ENCODE peak calls at places on chromosomes 16 and 17, in six cellular contexts. I, P, X, R, T and M are unnamed samples.

GRCh38 chr17:77229786-77230435 is 89.1 kb downstream of the SEC14L1 start:
- DNase-seq in R (no peak), P (no peak), I (no peak), X (no peak), T (no peak), M (no peak)

GRCh38 chr17:64133546-64134215 is 3.7 kb upstream of the ERN1 start:
- DNase-seq in T (peak; percentile 22), I (no peak), X (peak; percentile 52), R (no peak), P (peak; percentile 72), M (peak; percentile 60)

GRCh38 chr17:80501739-80502577 is 25.6 kb upstream of the NPTX1 start:
- DNase-seq in P (no peak), T (no peak), R (no peak), X (no peak), I (no peak), M (no peak)

GRCh38 chr16:31328322-31329052 is 26.5 kb upstream of the ITGAX start:
- DNase-seq in R (no peak), I (no peak), T (no peak), X (no peak), P (no peak), M (no peak)

GRCh38 chr16:56451753-56452689 is 667 bp downstream of the OGFOD1 start:
- DNase-seq in T (no peak), I (peak; percentile 15), X (peak; percentile 8), P (peak; percentile 67), R (no peak), M (no peak)

GRCh38 chr17:28536532-28537218 is 15.7 kb downstream of the UNC119 start:
- DNase-seq in X (no peak), P (no peak), R (no peak), T (no peak), I (no peak), M (no peak)

GRCh38 chr17:76200354-76200753 is 39.9 kb downstream of the RNF157 start:
- DNase-seq in X (no peak), P (no peak), R (no peak), I (no peak), T (no peak), M (no peak)

GRCh38 chr17:21374455-21375161 is 1.5 kb upstream of the KCNJ12 start:
- DNase-seq in X (no peak), P (no peak), T (no peak), R (no peak), I (no peak), M (no peak)

GRCh38 chr17:60629120-60629519 is 29.1 kb downstream of the PPM1D start:
- DNase-seq in T (no peak), R (no peak), I (no peak), X (no peak), P (no peak), M (no peak)

GRCh38 chr16:63080736-63081135 is 1044.5 kb upstream of the CDH8 start:
- DNase-seq in R (no peak), I (no peak), T (no peak), X (no peak), P (no peak), M (no peak)

GRCh38 chr17:17605083-17605746 is 13.7 kb upstream of the PEMT start:
- DNase-seq in P (no peak), T (no peak), I (no peak), R (no peak), X (no peak), M (no peak)

GRCh38 chr16:28616636-28617035 is 6.8 kb upstream of the SULT1A1 start:
- DNase-seq in P (no peak), R (no peak), I (no peak), X (no peak), T (no peak), M (no peak)

GRCh38 chr17:73261952-73262675 is 434 bp upstream of the CPSF4L start:
- DNase-seq in I (no peak), P (no peak), R (no peak), X (no peak), T (no peak), M (peak; percentile 19)

GRCh38 chr17:8555062-8555461 is 75.5 kb downstream of the MYH10 start:
- DNase-seq in X (no peak), P (no peak), T (no peak), I (no peak), R (no peak), M (no peak)

GRCh38 chr17:58328195-58329034 is at the start of gene TSPOAP1:
- DNase-seq in R (peak; percentile 60), X (no peak), P (no peak), I (no peak), T (no peak), M (no peak)

GRCh38 chr17:68749742-68750562 is 148.8 kb upstream of the FAM20A start:
- DNase-seq in P (no peak), R (no peak), I (no peak), X (no peak), T (no peak), M (no peak)

GRCh38 chr16:2003827-2004641 is 5.6 kb downstream of the ZNF598 start:
- DNase-seq in P (peak; percentile 94), R (peak; percentile 76), T (peak; percentile 85), I (peak; percentile 99), X (peak; percentile 87), M (peak; percentile 43)

GRCh38 chr17:15510361-15510760 is 42.9 kb upstream of the CDRT4 start:
- DNase-seq in I (no peak), P (peak; percentile 47), T (no peak), R (no peak), X (no peak), M (peak; percentile 20)

GRCh38 chr16:24700549-24701392 is 28.7 kb upstream of the TNRC6A start:
- DNase-seq in T (no peak), P (peak; percentile 94), X (no peak), I (no peak), R (no peak), M (peak; percentile 98)

GRCh38 chr16:48511071-48511540 is 98.9 kb downstream of the N4BP1 start:
- DNase-seq in T (no peak), X (no peak), R (no peak), P (peak; percentile 87), I (no peak), M (no peak)

GRCh38 chr16:86929149-86929871 is 351.0 kb downstream of the FOXL1 start:
- DNase-seq in X (no peak), R (no peak), P (peak; percentile 90), I (no peak), T (no peak), M (peak; percentile 48)

GRCh38 chr16:75263291-75263962 is 12.0 kb upstream of the BCAR1 start:
- DNase-seq in X (no peak), T (no peak), I (no peak), R (no peak), P (peak; percentile 44), M (no peak)

GRCh38 chr17:78973792-78974520 is 5.8 kb downstream of the LGALS3BP start:
- DNase-seq in X (no peak), T (no peak), R (no peak), I (no peak), P (no peak), M (no peak)

GRCh38 chr17:68599091-68599872 is 1.9 kb downstream of the FAM20A start:
- DNase-seq in P (peak; percentile 69), R (no peak), X (no peak), T (no peak), I (no peak), M (no peak)

GRCh38 chr16:1981972-1982574 is 804 bp upstream of the NOXO1 start:
- DNase-seq in X (peak; percentile 41), I (no peak), P (no peak), R (no peak), T (no peak), M (no peak)

GRCh38 chr17:41133880-41134735 is 6.2 kb downstream of the KRTAP4-6 start:
- DNase-seq in X (no peak), I (no peak), P (no peak), T (no peak), R (no peak), M (no peak)

GRCh38 chr17:80263253-80264047 is 2.8 kb downstream of the RNF213 start:
- DNase-seq in R (peak; percentile 84), X (no peak), T (peak; percentile 43), P (peak; percentile 61), I (peak; percentile 80), M (peak; percentile 45)

GRCh38 chr17:31494259-31495048 is 103.0 kb downstream of the RAB11FIP4 start:
- DNase-seq in I (peak; percentile 46), P (no peak), R (peak; percentile 36), T (no peak), X (no peak), M (no peak)

GRCh38 chr17:2202302-2202995 is 101.1 kb downstream of the SMG6 start:
- DNase-seq in I (no peak), R (no peak), P (no peak), T (no peak), X (no peak), M (no peak)

GRCh38 chr17:78798695-78799559 is 16.9 kb upstream of the CYTH1 start:
- DNase-seq in R (no peak), I (no peak), T (no peak), P (no peak), X (no peak), M (no peak)